ENCODE peak calls at places on chromosomes 4 and X, in four cellular contexts. Y, D, I and F are unnamed samples.

GRCh38 chrX:41895826-41896225 is 27.5 kb downstream of the CASK start:
- DNase-seq in Y (no peak), D (no peak), I (no peak), F (no peak)

GRCh38 chr4:7109169-7109568 is 41.3 kb upstream of the GRPEL1 start:
- DNase-seq in Y (no peak), D (no peak), I (no peak), F (no peak)

GRCh38 chr4:139501117-139501516 is 47.2 kb downstream of the RAB33B start:
- DNase-seq in Y (no peak), D (no peak), I (no peak), F (no peak)

GRCh38 chr4:7157140-7157488 is 35.2 kb upstream of the SORCS2 start:
- DNase-seq in Y (no peak), D (no peak), I (no peak), F (no peak)

GRCh38 chrX:23828894-23829293 is 45.9 kb downstream of the SAT1 start:
- DNase-seq in Y (no peak), D (no peak), I (no peak), F (no peak)

GRCh38 chr4:22515145-22515887 is 550 bp downstream of the ADGRA3 start:
- DNase-seq in Y (peak), D (peak), I (peak), F (peak)

GRCh38 chr4:26687728-26688127 is 103.8 kb downstream of the TBC1D19 start:
- DNase-seq in Y (no peak), D (no peak), I (no peak), F (peak)

GRCh38 chr4:22167201-22167600 is 218.6 kb upstream of the KCNIP4 start:
- DNase-seq in Y (no peak), D (no peak), I (no peak), F (no peak)

GRCh38 chr4:8644966-8645752 is 52.6 kb downstream of the CPZ start:
- DNase-seq in Y (no peak), D (no peak), I (no peak), F (no peak)

GRCh38 chrX:81377329-81377728 is 175.4 kb downstream of the SH3BGRL start:
- DNase-seq in Y (no peak), D (no peak), I (peak), F (peak)

GRCh38 chr4:6573986-6574746 is 823 bp upstream of the MAN2B2 start:
- DNase-seq in Y (no peak), D (no peak), I (no peak), F (no peak)

GRCh38 chr4:36651253-36651652 is 369.8 kb downstream of the DTHD1 start:
- DNase-seq in Y (no peak), D (no peak), I (no peak), F (peak)

GRCh38 chr4:44679060-44679459 is 840 bp downstream of the GUF1 start:
- DNase-seq in Y (no peak), D (no peak), I (no peak), F (no peak)

GRCh38 chr4:3599951-3600350 is 67.7 kb upstream of the LRPAP1 start:
- DNase-seq in Y (no peak), D (no peak), I (no peak), F (no peak)

GRCh38 chr4:78265006-78265405 is 207.9 kb downstream of the FRAS1 start:
- DNase-seq in Y (no peak), D (no peak), I (no peak), F (no peak)

GRCh38 chrX:10582215-10582733 is 38.1 kb downstream of the MID1 start:
- DNase-seq in Y (no peak), D (no peak), I (peak), F (peak)

GRCh38 chr4:20075479-20075878 is 176.2 kb upstream of the SLIT2 start:
- DNase-seq in Y (no peak), D (no peak), I (peak), F (peak)

GRCh38 chr4:53763813-53764597 is 172.7 kb upstream of the LNX1 start:
- DNase-seq in Y (no peak), D (no peak), I (no peak), F (peak)

GRCh38 chr4:2067446-2068197 is 8.5 kb downstream of the NAT8L start:
- DNase-seq in Y (no peak), D (no peak), I (no peak), F (no peak)

GRCh38 chr4:184814686-184815045 is 11.1 kb downstream of the ACSL1 start:
- DNase-seq in Y (no peak), D (no peak), I (no peak), F (no peak)

GRCh38 chrX:103756736-103757135 is 19.9 kb upstream of the PLP1 start:
- DNase-seq in Y (no peak), D (no peak), I (no peak), F (no peak)

GRCh38 chrX:49176421-49177326 is 5.0 kb downstream of the PLP2 start:
- DNase-seq in Y (no peak), D (no peak), I (no peak), F (no peak)

GRCh38 chrX:25028726-25029125 is 13.0 kb upstream of the ARX start:
- DNase-seq in Y (no peak), D (no peak), I (no peak), F (peak)